ENCODE peak calls at places on chromosomes 11 and 22, in ten cellular contexts. One of them, this sample, is unnamed.

GRCh38 chr22:50486561-50487289 is at the start of gene MIOX:
- DNase-seq in tibial artery: no peak
- DNase-seq in IMR-90: no peak
- DNase-seq in A549: no peak
- DNase-seq in Karpas-422: no peak
- DNase-seq in right lobe of liver: no peak
- DNase-seq in thoracic aorta: no peak
- DNase-seq in CD8-positive, alpha-beta memory T cell: no peak
- DNase-seq in prostate gland: no peak
- DNase-seq in left ventricle myocardium inferior: no peak
- DNase-seq in this sample: no peak

GRCh38 chr11:64165842-64166635 is at the start of gene MACROD1:
- DNase-seq in tibial artery: peak; percentile 92
- DNase-seq in right lobe of liver: peak; percentile 96
- DNase-seq in Karpas-422: peak; percentile 77
- DNase-seq in CD8-positive, alpha-beta memory T cell: peak; percentile 69
- DNase-seq in A549: peak; percentile 79
- DNase-seq in prostate gland: peak; percentile 95
- DNase-seq in thoracic aorta: peak; percentile 61
- DNase-seq in IMR-90: peak; percentile 75
- DNase-seq in left ventricle myocardium inferior: peak; percentile 91
- DNase-seq in this sample: peak; percentile 94

GRCh38 chr11:46363455-46363920 is 16.2 kb downstream of the DGKZ start:
- DNase-seq in Karpas-422: no peak
- DNase-seq in right lobe of liver: no peak
- DNase-seq in IMR-90: peak; percentile 33
- DNase-seq in thoracic aorta: no peak
- DNase-seq in prostate gland: no peak
- DNase-seq in tibial artery: no peak
- DNase-seq in A549: no peak
- DNase-seq in left ventricle myocardium inferior: peak; percentile 72
- DNase-seq in CD8-positive, alpha-beta memory T cell: no peak
- DNase-seq in this sample: no peak

GRCh38 chr11:131928992-131929391 is 558.6 kb downstream of the NTM start:
- DNase-seq in right lobe of liver: no peak
- DNase-seq in left ventricle myocardium inferior: no peak
- DNase-seq in A549: no peak
- DNase-seq in tibial artery: no peak
- DNase-seq in CD8-positive, alpha-beta memory T cell: no peak
- DNase-seq in Karpas-422: no peak
- DNase-seq in prostate gland: no peak
- DNase-seq in IMR-90: no peak
- DNase-seq in thoracic aorta: no peak
- DNase-seq in this sample: no peak

GRCh38 chr22:27086080-27086479 is 428.7 kb downstream of the MIAT start:
- DNase-seq in CD8-positive, alpha-beta memory T cell: no peak
- DNase-seq in IMR-90: no peak
- DNase-seq in thoracic aorta: no peak
- DNase-seq in left ventricle myocardium inferior: no peak
- DNase-seq in right lobe of liver: no peak
- DNase-seq in Karpas-422: no peak
- DNase-seq in A549: no peak
- DNase-seq in tibial artery: no peak
- DNase-seq in prostate gland: no peak
- DNase-seq in this sample: no peak

GRCh38 chr22:21779444-21779843 is 43.9 kb upstream of the YPEL1 start:
- DNase-seq in prostate gland: no peak
- DNase-seq in IMR-90: no peak
- DNase-seq in A549: no peak
- DNase-seq in left ventricle myocardium inferior: no peak
- DNase-seq in right lobe of liver: no peak
- DNase-seq in tibial artery: no peak
- DNase-seq in thoracic aorta: no peak
- DNase-seq in CD8-positive, alpha-beta memory T cell: no peak
- DNase-seq in Karpas-422: no peak
- DNase-seq in this sample: no peak

GRCh38 chr11:84720706-84721402 is 906.3 kb downstream of the DLG2 start:
- DNase-seq in CD8-positive, alpha-beta memory T cell: no peak
- DNase-seq in right lobe of liver: peak; percentile 57
- DNase-seq in tibial artery: no peak
- DNase-seq in thoracic aorta: no peak
- DNase-seq in A549: no peak
- DNase-seq in prostate gland: no peak
- DNase-seq in Karpas-422: no peak
- DNase-seq in IMR-90: no peak
- DNase-seq in left ventricle myocardium inferior: peak; percentile 22
- DNase-seq in this sample: peak; percentile 49

GRCh38 chr22:44159230-44159629 is 21.5 kb upstream of the PARVG start:
- DNase-seq in left ventricle myocardium inferior: no peak
- DNase-seq in Karpas-422: no peak
- DNase-seq in thoracic aorta: no peak
- DNase-seq in prostate gland: no peak
- DNase-seq in right lobe of liver: no peak
- DNase-seq in IMR-90: no peak
- DNase-seq in tibial artery: no peak
- DNase-seq in CD8-positive, alpha-beta memory T cell: no peak
- DNase-seq in A549: no peak
- DNase-seq in this sample: no peak

GRCh38 chr11:113721462-113722066 is 15.5 kb upstream of the TMPRSS5 start:
- DNase-seq in right lobe of liver: no peak
- DNase-seq in A549: no peak
- DNase-seq in left ventricle myocardium inferior: no peak
- DNase-seq in IMR-90: peak; percentile 7
- DNase-seq in tibial artery: no peak
- DNase-seq in Karpas-422: no peak
- DNase-seq in prostate gland: no peak
- DNase-seq in thoracic aorta: no peak
- DNase-seq in CD8-positive, alpha-beta memory T cell: no peak
- DNase-seq in this sample: no peak

GRCh38 chr22:26894766-26895485 is 237.5 kb downstream of the MIAT start:
- DNase-seq in IMR-90: peak; percentile 92
- DNase-seq in thoracic aorta: no peak
- DNase-seq in Karpas-422: peak; percentile 31
- DNase-seq in CD8-positive, alpha-beta memory T cell: no peak
- DNase-seq in tibial artery: no peak
- DNase-seq in prostate gland: no peak
- DNase-seq in left ventricle myocardium inferior: no peak
- DNase-seq in A549: peak; percentile 82
- DNase-seq in right lobe of liver: no peak
- DNase-seq in this sample: no peak

GRCh38 chr11:96204721-96205459 is 138.1 kb downstream of the MAML2 start:
- DNase-seq in left ventricle myocardium inferior: no peak
- DNase-seq in thoracic aorta: no peak
- DNase-seq in IMR-90: no peak
- DNase-seq in Karpas-422: no peak
- DNase-seq in A549: no peak
- DNase-seq in tibial artery: no peak
- DNase-seq in right lobe of liver: no peak
- DNase-seq in prostate gland: no peak
- DNase-seq in CD8-positive, alpha-beta memory T cell: no peak
- DNase-seq in this sample: no peak

GRCh38 chr11:74988541-74989268 is at the start of gene NEU3:
- DNase-seq in prostate gland: peak; percentile 80
- DNase-seq in Karpas-422: peak; percentile 97
- DNase-seq in thoracic aorta: peak; percentile 36
- DNase-seq in tibial artery: peak; percentile 88
- DNase-seq in IMR-90: peak; percentile 69
- DNase-seq in right lobe of liver: peak; percentile 91
- DNase-seq in CD8-positive, alpha-beta memory T cell: peak; percentile 79
- DNase-seq in left ventricle myocardium inferior: peak; percentile 82
- DNase-seq in A549: peak; percentile 79
- DNase-seq in this sample: peak; percentile 88

GRCh38 chr11:109960831-109961230 is 132.4 kb upstream of the ZC3H12C start:
- DNase-seq in thoracic aorta: no peak
- DNase-seq in A549: no peak
- DNase-seq in CD8-positive, alpha-beta memory T cell: no peak
- DNase-seq in left ventricle myocardium inferior: peak; percentile 63
- DNase-seq in right lobe of liver: peak; percentile 80
- DNase-seq in Karpas-422: no peak
- DNase-seq in tibial artery: no peak
- DNase-seq in prostate gland: no peak
- DNase-seq in IMR-90: peak; percentile 79
- DNase-seq in this sample: peak; percentile 30

GRCh38 chr11:124798991-124799383 is 1.2 kb downstream of the MSANTD2 start:
- DNase-seq in IMR-90: peak; percentile 77
- DNase-seq in tibial artery: no peak
- DNase-seq in left ventricle myocardium inferior: no peak
- DNase-seq in A549: no peak
- DNase-seq in CD8-positive, alpha-beta memory T cell: no peak
- DNase-seq in Karpas-422: no peak
- DNase-seq in thoracic aorta: no peak
- DNase-seq in prostate gland: no peak
- DNase-seq in right lobe of liver: no peak
- DNase-seq in this sample: peak; percentile 8

GRCh38 chr22:35629406-35630234 is 12.5 kb upstream of the MB start:
- DNase-seq in IMR-90: peak; percentile 98
- DNase-seq in A549: peak; percentile 84
- DNase-seq in thoracic aorta: peak; percentile 73
- DNase-seq in Karpas-422: peak; percentile 31
- DNase-seq in right lobe of liver: no peak
- DNase-seq in prostate gland: no peak
- DNase-seq in tibial artery: peak; percentile 90
- DNase-seq in left ventricle myocardium inferior: no peak
- DNase-seq in CD8-positive, alpha-beta memory T cell: no peak
- DNase-seq in this sample: no peak

DNA sequence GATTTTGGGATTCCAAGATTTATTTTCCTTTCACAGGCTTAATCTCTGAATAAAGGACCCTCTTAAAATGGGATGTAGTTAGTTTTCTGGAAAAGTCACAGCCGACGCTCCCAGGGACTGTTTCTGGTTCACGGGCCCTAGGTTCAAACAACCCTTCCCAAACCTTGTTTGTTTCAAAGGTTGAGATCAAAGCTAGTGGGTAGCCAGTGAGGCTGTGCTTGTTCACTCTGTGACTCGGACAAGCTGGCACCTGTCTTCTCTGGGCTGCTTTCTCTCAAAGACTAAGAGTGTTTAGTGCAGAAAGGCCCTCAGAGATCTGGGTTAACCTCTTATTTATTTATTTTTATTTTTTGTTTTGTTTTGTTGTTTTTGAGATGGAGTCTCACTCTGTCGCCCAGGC is 13.0 kb upstream of the MALAT1 start:
- DNase-seq in tibial artery: no peak
- DNase-seq in right lobe of liver: peak; percentile 3
- DNase-seq in thoracic aorta: no peak
- DNase-seq in Karpas-422: no peak
- DNase-seq in A549: no peak
- DNase-seq in left ventricle myocardium inferior: no peak
- DNase-seq in prostate gland: no peak
- DNase-seq in CD8-positive, alpha-beta memory T cell: no peak
- DNase-seq in IMR-90: no peak
- DNase-seq in this sample: no peak
- H3K4me1 ChIP-seq in tibial artery: peaks cover 60% of the 10 kb centered on the region
- H3K4me1 ChIP-seq in right lobe of liver: peaks cover 6% of the 10 kb centered on the region
- H3K4me1 ChIP-seq in thoracic aorta: peaks cover 83% of the 10 kb centered on the region
- H3K4me1 ChIP-seq in Karpas-422: peaks cover 35% of the 10 kb centered on the region
- H3K4me1 ChIP-seq in A549: peaks cover 82% of the 10 kb centered on the region
- H3K4me1 ChIP-seq in left ventricle myocardium inferior: peaks cover 71% of the 10 kb centered on the region
- H3K4me1 ChIP-seq in prostate gland: peaks cover 22% of the 10 kb centered on the region
- H3K4me1 ChIP-seq in CD8-positive, alpha-beta memory T cell: no peaks in the 10 kb centered on the region
- H3K4me1 ChIP-seq in IMR-90: peaks cover 38% of the 10 kb centered on the region
- H3K4me1 ChIP-seq in this sample: peaks cover 43% of the 10 kb centered on the region

GRCh38 chr11:68354181-68354872 is 41.9 kb downstream of the LRP5 start:
- DNase-seq in thoracic aorta: peak; percentile 74
- DNase-seq in CD8-positive, alpha-beta memory T cell: no peak
- DNase-seq in prostate gland: peak; percentile 91
- DNase-seq in A549: peak; percentile 98
- DNase-seq in IMR-90: peak; percentile 89
- DNase-seq in right lobe of liver: peak; percentile 79
- DNase-seq in left ventricle myocardium inferior: peak; percentile 87
- DNase-seq in tibial artery: peak; percentile 97
- DNase-seq in Karpas-422: no peak
- DNase-seq in this sample: peak; percentile 82
- H3K4me3 ChIP-seq in thoracic aorta: peak overlapping the region; percentile 42
- H3K4me3 ChIP-seq in CD8-positive, alpha-beta memory T cell: no peak overlapping the region
- H3K4me3 ChIP-seq in prostate gland: no peak overlapping the region
- H3K4me3 ChIP-seq in A549: no peak overlapping the region
- H3K4me3 ChIP-seq in IMR-90: no peak overlapping the region
- H3K4me3 ChIP-seq in right lobe of liver: no peak overlapping the region
- H3K4me3 ChIP-seq in left ventricle myocardium inferior: no peak overlapping the region
- H3K4me3 ChIP-seq in tibial artery: peak overlapping the region; percentile 13
- H3K4me3 ChIP-seq in Karpas-422: no peak overlapping the region
- H3K4me3 ChIP-seq in this sample: no peak overlapping the region

GRCh38 chr11:123216249-123216648 is 21.2 kb upstream of the CLMP start:
- DNase-seq in Karpas-422: no peak
- DNase-seq in tibial artery: no peak
- DNase-seq in IMR-90: no peak
- DNase-seq in prostate gland: no peak
- DNase-seq in A549: no peak
- DNase-seq in thoracic aorta: no peak
- DNase-seq in right lobe of liver: no peak
- DNase-seq in left ventricle myocardium inferior: no peak
- DNase-seq in CD8-positive, alpha-beta memory T cell: no peak
- DNase-seq in this sample: peak; percentile 70

GRCh38 chr11:123221074-123221473 is 26.0 kb upstream of the CLMP start:
- DNase-seq in IMR-90: no peak
- DNase-seq in tibial artery: no peak
- DNase-seq in thoracic aorta: no peak
- DNase-seq in prostate gland: no peak
- DNase-seq in A549: no peak
- DNase-seq in right lobe of liver: no peak
- DNase-seq in Karpas-422: no peak
- DNase-seq in left ventricle myocardium inferior: no peak
- DNase-seq in CD8-positive, alpha-beta memory T cell: no peak
- DNase-seq in this sample: no peak

GRCh38 chr11:123218451-123218850 is 23.4 kb upstream of the CLMP start:
- DNase-seq in thoracic aorta: no peak
- DNase-seq in A549: no peak
- DNase-seq in CD8-positive, alpha-beta memory T cell: no peak
- DNase-seq in IMR-90: peak; percentile 44
- DNase-seq in left ventricle myocardium inferior: no peak
- DNase-seq in right lobe of liver: no peak
- DNase-seq in Karpas-422: no peak
- DNase-seq in tibial artery: no peak
- DNase-seq in prostate gland: no peak
- DNase-seq in this sample: no peak

GRCh38 chr11:123219066-123219697 is 24.1 kb upstream of the CLMP start:
- DNase-seq in prostate gland: no peak
- DNase-seq in tibial artery: no peak
- DNase-seq in right lobe of liver: no peak
- DNase-seq in IMR-90: peak; percentile 86
- DNase-seq in left ventricle myocardium inferior: no peak
- DNase-seq in CD8-positive, alpha-beta memory T cell: no peak
- DNase-seq in thoracic aorta: no peak
- DNase-seq in A549: no peak
- DNase-seq in Karpas-422: no peak
- DNase-seq in this sample: no peak

GRCh38 chr11:123217897-123218296 is 22.8 kb upstream of the CLMP start:
- DNase-seq in CD8-positive, alpha-beta memory T cell: no peak
- DNase-seq in prostate gland: no peak
- DNase-seq in A549: no peak
- DNase-seq in tibial artery: no peak
- DNase-seq in left ventricle myocardium inferior: no peak
- DNase-seq in IMR-90: no peak
- DNase-seq in thoracic aorta: no peak
- DNase-seq in right lobe of liver: no peak
- DNase-seq in Karpas-422: no peak
- DNase-seq in this sample: no peak
- H3K4me1 ChIP-seq in CD8-positive, alpha-beta memory T cell: no peaks in the 10 kb centered on the region
- H3K4me1 ChIP-seq in prostate gland: no peaks in the 10 kb centered on the region
- H3K4me1 ChIP-seq in A549: peaks cover 30% of the 10 kb centered on the region
- H3K4me1 ChIP-seq in tibial artery: no peaks in the 10 kb centered on the region
- H3K4me1 ChIP-seq in left ventricle myocardium inferior: no peaks in the 10 kb centered on the region
- H3K4me1 ChIP-seq in IMR-90: peaks cover 18% of the 10 kb centered on the region
- H3K4me1 ChIP-seq in thoracic aorta: peaks cover 13% of the 10 kb centered on the region
- H3K4me1 ChIP-seq in right lobe of liver: no peaks in the 10 kb centered on the region
- H3K4me1 ChIP-seq in Karpas-422: no peaks in the 10 kb centered on the region
- H3K4me1 ChIP-seq in this sample: peaks cover 10% of the 10 kb centered on the region

GRCh38 chr11:8772571-8772970 is 90.0 kb downstream of the RPL27A start:
- DNase-seq in left ventricle myocardium inferior: no peak
- DNase-seq in IMR-90: no peak
- DNase-seq in thoracic aorta: no peak
- DNase-seq in CD8-positive, alpha-beta memory T cell: no peak
- DNase-seq in prostate gland: no peak
- DNase-seq in Karpas-422: no peak
- DNase-seq in right lobe of liver: no peak
- DNase-seq in tibial artery: no peak
- DNase-seq in A549: no peak
- DNase-seq in this sample: no peak
- H3K4me3 ChIP-seq in left ventricle myocardium inferior: no peak overlapping the region
- H3K4me3 ChIP-seq in IMR-90: no peak overlapping the region
- H3K4me3 ChIP-seq in thoracic aorta: no peak overlapping the region
- H3K4me3 ChIP-seq in CD8-positive, alpha-beta memory T cell: no peak overlapping the region
- H3K4me3 ChIP-seq in prostate gland: no peak overlapping the region
- H3K4me3 ChIP-seq in Karpas-422: no peak overlapping the region
- H3K4me3 ChIP-seq in right lobe of liver: no peak overlapping the region
- H3K4me3 ChIP-seq in tibial artery: no peak overlapping the region
- H3K4me3 ChIP-seq in A549: no peak overlapping the region
- H3K4me3 ChIP-seq in this sample: no peak overlapping the region